ENCODE peak calls at places on chromosomes 3 and 15, in six cellular contexts. One of them, this sample, is unnamed.

GRCh38 chr3:185439745-185440466 is 58.9 kb downstream of the TMEM41A start:
- DNase-seq in left cardiac atrium: no peak
- DNase-seq in left ventricle myocardium inferior: no peak
- DNase-seq in activated T-helper 1 cell treated with Interleukin-2 at 50 U/mL for 16 hours: no peak
- DNase-seq in WERI-Rb-1: no peak
- DNase-seq in activated T-helper 2 cell treated with anti-CD3 and anti-CD28 coated beads, Interferon-gamma antibody, Interleukin-2, Interleukin-4, amounts not matched to agents 10 μg/mL and 5 μg/mL and 100 μg/mL, durations not matched to agents 14 hours and 24 hours and 36 hours: no peak
- DNase-seq in this sample: no peak

GRCh38 chr3:33664195-33664594 is 53.9 kb downstream of the CLASP2 start:
- DNase-seq in left cardiac atrium: no peak
- DNase-seq in left ventricle myocardium inferior: no peak
- DNase-seq in activated T-helper 1 cell treated with Interleukin-2 at 50 U/mL for 16 hours: no peak
- DNase-seq in WERI-Rb-1: no peak
- DNase-seq in activated T-helper 2 cell treated with anti-CD3 and anti-CD28 coated beads, Interferon-gamma antibody, Interleukin-2, Interleukin-4, amounts not matched to agents 10 μg/mL and 5 μg/mL and 100 μg/mL, durations not matched to agents 14 hours and 24 hours and 36 hours: no peak
- DNase-seq in this sample: no peak

GRCh38 chr3:52544937-52545336 is 8.5 kb downstream of the UQCC5 start:
- DNase-seq in left cardiac atrium: no peak
- DNase-seq in left ventricle myocardium inferior: no peak
- DNase-seq in activated T-helper 1 cell treated with Interleukin-2 at 50 U/mL for 16 hours: no peak
- DNase-seq in WERI-Rb-1: no peak
- DNase-seq in activated T-helper 2 cell treated with anti-CD3 and anti-CD28 coated beads, Interferon-gamma antibody, Interleukin-2, Interleukin-4, amounts not matched to agents 10 μg/mL and 5 μg/mL and 100 μg/mL, durations not matched to agents 14 hours and 24 hours and 36 hours: no peak
- DNase-seq in this sample: no peak

GRCh38 chr3:44248152-44248551 is 6.5 kb downstream of the TOPAZ1 start:
- DNase-seq in left cardiac atrium: no peak
- DNase-seq in left ventricle myocardium inferior: no peak
- DNase-seq in activated T-helper 1 cell treated with Interleukin-2 at 50 U/mL for 16 hours: no peak
- DNase-seq in WERI-Rb-1: no peak
- DNase-seq in activated T-helper 2 cell treated with anti-CD3 and anti-CD28 coated beads, Interferon-gamma antibody, Interleukin-2, Interleukin-4, amounts not matched to agents 10 μg/mL and 5 μg/mL and 100 μg/mL, durations not matched to agents 14 hours and 24 hours and 36 hours: no peak
- DNase-seq in this sample: no peak

GRCh38 chr3:117036259-117036799 is 326.8 kb downstream of the TUSC7 start:
- DNase-seq in left cardiac atrium: peak
- DNase-seq in left ventricle myocardium inferior: peak
- DNase-seq in activated T-helper 1 cell treated with Interleukin-2 at 50 U/mL for 16 hours: no peak
- DNase-seq in WERI-Rb-1: no peak
- DNase-seq in activated T-helper 2 cell treated with anti-CD3 and anti-CD28 coated beads, Interferon-gamma antibody, Interleukin-2, Interleukin-4, amounts not matched to agents 10 μg/mL and 5 μg/mL and 100 μg/mL, durations not matched to agents 14 hours and 24 hours and 36 hours: no peak
- DNase-seq in this sample: no peak

GRCh38 chr3:8964436-8965370 is 1.4 kb upstream of the RAD18 start:
- DNase-seq in left cardiac atrium: no peak
- DNase-seq in left ventricle myocardium inferior: no peak
- DNase-seq in activated T-helper 1 cell treated with Interleukin-2 at 50 U/mL for 16 hours: no peak
- DNase-seq in WERI-Rb-1: no peak
- DNase-seq in activated T-helper 2 cell treated with anti-CD3 and anti-CD28 coated beads, Interferon-gamma antibody, Interleukin-2, Interleukin-4, amounts not matched to agents 10 μg/mL and 5 μg/mL and 100 μg/mL, durations not matched to agents 14 hours and 24 hours and 36 hours: no peak
- DNase-seq in this sample: no peak

GRCh38 chr3:167406876-167407492 is 26.9 kb upstream of the ZBBX start:
- DNase-seq in left cardiac atrium: peak
- DNase-seq in left ventricle myocardium inferior: no peak
- DNase-seq in activated T-helper 1 cell treated with Interleukin-2 at 50 U/mL for 16 hours: no peak
- DNase-seq in WERI-Rb-1: peak
- DNase-seq in activated T-helper 2 cell treated with anti-CD3 and anti-CD28 coated beads, Interferon-gamma antibody, Interleukin-2, Interleukin-4, amounts not matched to agents 10 μg/mL and 5 μg/mL and 100 μg/mL, durations not matched to agents 14 hours and 24 hours and 36 hours: no peak
- DNase-seq in this sample: no peak

GRCh38 chr15:36769110-36769509 is 189.7 kb downstream of the CDIN1 start:
- DNase-seq in left cardiac atrium: no peak
- DNase-seq in left ventricle myocardium inferior: no peak
- DNase-seq in activated T-helper 1 cell treated with Interleukin-2 at 50 U/mL for 16 hours: no peak
- DNase-seq in WERI-Rb-1: no peak
- DNase-seq in activated T-helper 2 cell treated with anti-CD3 and anti-CD28 coated beads, Interferon-gamma antibody, Interleukin-2, Interleukin-4, amounts not matched to agents 10 μg/mL and 5 μg/mL and 100 μg/mL, durations not matched to agents 14 hours and 24 hours and 36 hours: no peak
- DNase-seq in this sample: no peak

GRCh38 chr15:77096131-77096530 is 25.2 kb upstream of the TSPAN3 start:
- DNase-seq in left cardiac atrium: no peak
- DNase-seq in left ventricle myocardium inferior: no peak
- DNase-seq in activated T-helper 1 cell treated with Interleukin-2 at 50 U/mL for 16 hours: no peak
- DNase-seq in WERI-Rb-1: no peak
- DNase-seq in activated T-helper 2 cell treated with anti-CD3 and anti-CD28 coated beads, Interferon-gamma antibody, Interleukin-2, Interleukin-4, amounts not matched to agents 10 μg/mL and 5 μg/mL and 100 μg/mL, durations not matched to agents 14 hours and 24 hours and 36 hours: no peak
- DNase-seq in this sample: no peak

GRCh38 chr3:15325228-15325627 is 7.2 kb downstream of the SH3BP5 start:
- DNase-seq in left cardiac atrium: no peak
- DNase-seq in left ventricle myocardium inferior: no peak
- DNase-seq in activated T-helper 1 cell treated with Interleukin-2 at 50 U/mL for 16 hours: no peak
- DNase-seq in WERI-Rb-1: peak
- DNase-seq in activated T-helper 2 cell treated with anti-CD3 and anti-CD28 coated beads, Interferon-gamma antibody, Interleukin-2, Interleukin-4, amounts not matched to agents 10 μg/mL and 5 μg/mL and 100 μg/mL, durations not matched to agents 14 hours and 24 hours and 36 hours: no peak
- DNase-seq in this sample: no peak

GRCh38 chr15:90872481-90873184 is 4.2 kb downstream of the FURIN start:
- DNase-seq in left cardiac atrium: no peak
- DNase-seq in left ventricle myocardium inferior: no peak
- DNase-seq in activated T-helper 1 cell treated with Interleukin-2 at 50 U/mL for 16 hours: no peak
- DNase-seq in WERI-Rb-1: no peak
- DNase-seq in activated T-helper 2 cell treated with anti-CD3 and anti-CD28 coated beads, Interferon-gamma antibody, Interleukin-2, Interleukin-4, amounts not matched to agents 10 μg/mL and 5 μg/mL and 100 μg/mL, durations not matched to agents 14 hours and 24 hours and 36 hours: no peak
- DNase-seq in this sample: no peak

GRCh38 chr3:110615454-110615853 is 456.2 kb upstream of the NECTIN3 start:
- DNase-seq in left cardiac atrium: no peak
- DNase-seq in left ventricle myocardium inferior: no peak
- DNase-seq in activated T-helper 1 cell treated with Interleukin-2 at 50 U/mL for 16 hours: no peak
- DNase-seq in WERI-Rb-1: no peak
- DNase-seq in activated T-helper 2 cell treated with anti-CD3 and anti-CD28 coated beads, Interferon-gamma antibody, Interleukin-2, Interleukin-4, amounts not matched to agents 10 μg/mL and 5 μg/mL and 100 μg/mL, durations not matched to agents 14 hours and 24 hours and 36 hours: no peak
- DNase-seq in this sample: no peak

GRCh38 chr3:100777271-100777670 is 68.0 kb downstream of the TFG start:
- DNase-seq in left cardiac atrium: no peak
- DNase-seq in left ventricle myocardium inferior: no peak
- DNase-seq in activated T-helper 1 cell treated with Interleukin-2 at 50 U/mL for 16 hours: no peak
- DNase-seq in WERI-Rb-1: no peak
- DNase-seq in activated T-helper 2 cell treated with anti-CD3 and anti-CD28 coated beads, Interferon-gamma antibody, Interleukin-2, Interleukin-4, amounts not matched to agents 10 μg/mL and 5 μg/mL and 100 μg/mL, durations not matched to agents 14 hours and 24 hours and 36 hours: no peak
- DNase-seq in this sample: no peak

GRCh38 chr3:50539887-50540286 is 27.7 kb downstream of the C3orf18 start:
- DNase-seq in left cardiac atrium: no peak
- DNase-seq in left ventricle myocardium inferior: no peak
- DNase-seq in activated T-helper 1 cell treated with Interleukin-2 at 50 U/mL for 16 hours: no peak
- DNase-seq in WERI-Rb-1: no peak
- DNase-seq in activated T-helper 2 cell treated with anti-CD3 and anti-CD28 coated beads, Interferon-gamma antibody, Interleukin-2, Interleukin-4, amounts not matched to agents 10 μg/mL and 5 μg/mL and 100 μg/mL, durations not matched to agents 14 hours and 24 hours and 36 hours: no peak
- DNase-seq in this sample: no peak

GRCh38 chr3:118544458-118544857 is 490.2 kb downstream of the IGSF11 start:
- DNase-seq in left cardiac atrium: no peak
- DNase-seq in left ventricle myocardium inferior: no peak
- DNase-seq in activated T-helper 1 cell treated with Interleukin-2 at 50 U/mL for 16 hours: no peak
- DNase-seq in WERI-Rb-1: no peak
- DNase-seq in activated T-helper 2 cell treated with anti-CD3 and anti-CD28 coated beads, Interferon-gamma antibody, Interleukin-2, Interleukin-4, amounts not matched to agents 10 μg/mL and 5 μg/mL and 100 μg/mL, durations not matched to agents 14 hours and 24 hours and 36 hours: no peak
- DNase-seq in this sample: no peak

GRCh38 chr3:123586131-123586530 is 1.3 kb upstream of the HACD2 start:
- DNase-seq in left cardiac atrium: peak
- DNase-seq in left ventricle myocardium inferior: no peak
- DNase-seq in activated T-helper 1 cell treated with Interleukin-2 at 50 U/mL for 16 hours: no peak
- DNase-seq in WERI-Rb-1: peak
- DNase-seq in activated T-helper 2 cell treated with anti-CD3 and anti-CD28 coated beads, Interferon-gamma antibody, Interleukin-2, Interleukin-4, amounts not matched to agents 10 μg/mL and 5 μg/mL and 100 μg/mL, durations not matched to agents 14 hours and 24 hours and 36 hours: peak
- DNase-seq in this sample: no peak

GRCh38 chr15:85706779-85707518 is 87.8 kb downstream of the KLHL25 start:
- DNase-seq in left cardiac atrium: peak
- DNase-seq in left ventricle myocardium inferior: no peak
- DNase-seq in activated T-helper 1 cell treated with Interleukin-2 at 50 U/mL for 16 hours: peak
- DNase-seq in WERI-Rb-1: no peak
- DNase-seq in activated T-helper 2 cell treated with anti-CD3 and anti-CD28 coated beads, Interferon-gamma antibody, Interleukin-2, Interleukin-4, amounts not matched to agents 10 μg/mL and 5 μg/mL and 100 μg/mL, durations not matched to agents 14 hours and 24 hours and 36 hours: peak
- DNase-seq in this sample: no peak

GRCh38 chr3:32257042-32257441 is 18.6 kb downstream of the CMTM8 start:
- DNase-seq in left cardiac atrium: no peak
- DNase-seq in left ventricle myocardium inferior: no peak
- DNase-seq in activated T-helper 1 cell treated with Interleukin-2 at 50 U/mL for 16 hours: no peak
- DNase-seq in WERI-Rb-1: no peak
- DNase-seq in activated T-helper 2 cell treated with anti-CD3 and anti-CD28 coated beads, Interferon-gamma antibody, Interleukin-2, Interleukin-4, amounts not matched to agents 10 μg/mL and 5 μg/mL and 100 μg/mL, durations not matched to agents 14 hours and 24 hours and 36 hours: no peak
- DNase-seq in this sample: no peak

GRCh38 chr3:13718000-13718399 is 161.9 kb downstream of the WNT7A start:
- DNase-seq in left cardiac atrium: no peak
- DNase-seq in left ventricle myocardium inferior: no peak
- DNase-seq in activated T-helper 1 cell treated with Interleukin-2 at 50 U/mL for 16 hours: no peak
- DNase-seq in WERI-Rb-1: no peak
- DNase-seq in activated T-helper 2 cell treated with anti-CD3 and anti-CD28 coated beads, Interferon-gamma antibody, Interleukin-2, Interleukin-4, amounts not matched to agents 10 μg/mL and 5 μg/mL and 100 μg/mL, durations not matched to agents 14 hours and 24 hours and 36 hours: no peak
- DNase-seq in this sample: peak

GRCh38 chr3:64239841-64240240 is 14.6 kb upstream of the PRICKLE2 start:
- DNase-seq in left cardiac atrium: no peak
- DNase-seq in left ventricle myocardium inferior: no peak
- DNase-seq in activated T-helper 1 cell treated with Interleukin-2 at 50 U/mL for 16 hours: no peak
- DNase-seq in WERI-Rb-1: no peak
- DNase-seq in activated T-helper 2 cell treated with anti-CD3 and anti-CD28 coated beads, Interferon-gamma antibody, Interleukin-2, Interleukin-4, amounts not matched to agents 10 μg/mL and 5 μg/mL and 100 μg/mL, durations not matched to agents 14 hours and 24 hours and 36 hours: no peak
- DNase-seq in this sample: no peak

GRCh38 chr15:34318277-34319079 is 19.1 kb downstream of the SLC12A6 start:
- DNase-seq in left cardiac atrium: peak
- DNase-seq in left ventricle myocardium inferior: peak
- DNase-seq in activated T-helper 1 cell treated with Interleukin-2 at 50 U/mL for 16 hours: no peak
- DNase-seq in WERI-Rb-1: peak
- DNase-seq in activated T-helper 2 cell treated with anti-CD3 and anti-CD28 coated beads, Interferon-gamma antibody, Interleukin-2, Interleukin-4, amounts not matched to agents 10 μg/mL and 5 μg/mL and 100 μg/mL, durations not matched to agents 14 hours and 24 hours and 36 hours: no peak
- DNase-seq in this sample: peak

GRCh38 chr3:98561727-98562521 is 30.1 kb downstream of the GPR15 start:
- DNase-seq in left cardiac atrium: no peak
- DNase-seq in left ventricle myocardium inferior: no peak
- DNase-seq in activated T-helper 1 cell treated with Interleukin-2 at 50 U/mL for 16 hours: no peak
- DNase-seq in WERI-Rb-1: no peak
- DNase-seq in activated T-helper 2 cell treated with anti-CD3 and anti-CD28 coated beads, Interferon-gamma antibody, Interleukin-2, Interleukin-4, amounts not matched to agents 10 μg/mL and 5 μg/mL and 100 μg/mL, durations not matched to agents 14 hours and 24 hours and 36 hours: no peak
- DNase-seq in this sample: no peak

GRCh38 chr15:39413558-39413957 is 167.3 kb upstream of the THBS1 start:
- DNase-seq in left cardiac atrium: no peak
- DNase-seq in left ventricle myocardium inferior: no peak
- DNase-seq in activated T-helper 1 cell treated with Interleukin-2 at 50 U/mL for 16 hours: no peak
- DNase-seq in WERI-Rb-1: no peak
- DNase-seq in activated T-helper 2 cell treated with anti-CD3 and anti-CD28 coated beads, Interferon-gamma antibody, Interleukin-2, Interleukin-4, amounts not matched to agents 10 μg/mL and 5 μg/mL and 100 μg/mL, durations not matched to agents 14 hours and 24 hours and 36 hours: no peak
- DNase-seq in this sample: no peak

GRCh38 chr3:43893721-43894120 is 203.0 kb downstream of the ABHD5 start:
- DNase-seq in left cardiac atrium: no peak
- DNase-seq in left ventricle myocardium inferior: no peak
- DNase-seq in activated T-helper 1 cell treated with Interleukin-2 at 50 U/mL for 16 hours: no peak
- DNase-seq in WERI-Rb-1: no peak
- DNase-seq in activated T-helper 2 cell treated with anti-CD3 and anti-CD28 coated beads, Interferon-gamma antibody, Interleukin-2, Interleukin-4, amounts not matched to agents 10 μg/mL and 5 μg/mL and 100 μg/mL, durations not matched to agents 14 hours and 24 hours and 36 hours: no peak
- DNase-seq in this sample: no peak

GRCh38 chr3:4343258-4343657 is 40.1 kb downstream of the SETMAR start:
- DNase-seq in left cardiac atrium: no peak
- DNase-seq in left ventricle myocardium inferior: no peak
- DNase-seq in activated T-helper 1 cell treated with Interleukin-2 at 50 U/mL for 16 hours: no peak
- DNase-seq in WERI-Rb-1: no peak
- DNase-seq in activated T-helper 2 cell treated with anti-CD3 and anti-CD28 coated beads, Interferon-gamma antibody, Interleukin-2, Interleukin-4, amounts not matched to agents 10 μg/mL and 5 μg/mL and 100 μg/mL, durations not matched to agents 14 hours and 24 hours and 36 hours: no peak
- DNase-seq in this sample: no peak

GRCh38 chr3:153165211-153165815 is 3.3 kb downstream of the RAP2B start:
- DNase-seq in left cardiac atrium: no peak
- DNase-seq in left ventricle myocardium inferior: no peak
- DNase-seq in activated T-helper 1 cell treated with Interleukin-2 at 50 U/mL for 16 hours: no peak
- DNase-seq in WERI-Rb-1: no peak
- DNase-seq in activated T-helper 2 cell treated with anti-CD3 and anti-CD28 coated beads, Interferon-gamma antibody, Interleukin-2, Interleukin-4, amounts not matched to agents 10 μg/mL and 5 μg/mL and 100 μg/mL, durations not matched to agents 14 hours and 24 hours and 36 hours: no peak
- DNase-seq in this sample: no peak

GRCh38 chr15:61811952-61812351 is 248.3 kb downstream of the VPS13C start:
- DNase-seq in left cardiac atrium: no peak
- DNase-seq in left ventricle myocardium inferior: no peak
- DNase-seq in activated T-helper 1 cell treated with Interleukin-2 at 50 U/mL for 16 hours: no peak
- DNase-seq in WERI-Rb-1: no peak
- DNase-seq in activated T-helper 2 cell treated with anti-CD3 and anti-CD28 coated beads, Interferon-gamma antibody, Interleukin-2, Interleukin-4, amounts not matched to agents 10 μg/mL and 5 μg/mL and 100 μg/mL, durations not matched to agents 14 hours and 24 hours and 36 hours: no peak
- DNase-seq in this sample: no peak

This sample was measured in heart left ventricle.